ENCODE peak calls at places on chromosomes 4 and X, in seven cellular contexts. A is GM23338, G is PC-3, Z is neural progenitor cell, E is MM.1S, K is HCT116, F is OCI-LY7. I is an unnamed sample.
A peak's percentile ranks its signal among the peaks of the same experiment; 100 is the strongest.

GRCh38 chr4:173506780-173507211 is 23.2 kb downstream of the HAND2 start:
- DNase-seq in G (no peak), Z (peak; percentile 75), A (peak; percentile 44), K (no peak), E (no peak), F (no peak), I (no peak)

GRCh38 chr4:143406523-143406922 is 69.8 kb downstream of the GAB1 start:
- DNase-seq in A (no peak), Z (no peak), K (no peak), F (no peak), E (no peak), G (no peak), I (peak; percentile 68)

GRCh38 chr4:1298461-1298860 is 8.8 kb downstream of the MAEA start:
- DNase-seq in Z (no peak), G (no peak), A (no peak), E (no peak), K (no peak), F (no peak), I (no peak)

GRCh38 chr4:74501579-74501978 is 56.6 kb downstream of the AREG start:
- DNase-seq in A (no peak), E (no peak), F (no peak), K (no peak), G (peak; percentile 78), Z (no peak), I (no peak)

GRCh38 chrX:130083656-130084382 is 26.5 kb downstream of the ELF4 start:
- DNase-seq in Z (no peak), G (no peak), F (peak; percentile 49), K (no peak), A (no peak), E (no peak), I (no peak)

GRCh38 chrX:45351478-45351877 is 150.8 kb upstream of the DIPK2B start:
- DNase-seq in A (no peak), K (no peak), Z (no peak), E (no peak), G (peak; percentile 63), F (no peak), I (no peak)

GRCh38 chr4:150231108-150231770 is 153.0 kb downstream of the DCLK2 start:
- DNase-seq in A (no peak), Z (no peak), K (no peak), G (no peak), E (no peak), F (no peak), I (no peak)

GRCh38 chr4:88659061-88659889 is 38.4 kb downstream of the NAP1L5 start:
- DNase-seq in E (peak; percentile 51), K (peak; percentile 35), A (peak; percentile 81), G (peak; percentile 77), F (peak; percentile 24), Z (peak; percentile 71), I (peak; percentile 79)

GRCh38 chr4:185238261-185238681 is 28.9 kb downstream of the SNX25 start:
- DNase-seq in Z (no peak), K (no peak), F (no peak), G (no peak), E (no peak), A (no peak), I (no peak)

GRCh38 chrX:115023811-115024210 is 6.4 kb upstream of the IL13RA2 start:
- DNase-seq in Z (no peak), E (no peak), A (no peak), F (no peak), G (no peak), K (no peak), I (no peak)

GRCh38 chr4:186201535-186202230 is 10.3 kb downstream of the CYP4V2 start:
- DNase-seq in K (peak; percentile 66), F (peak; percentile 83), Z (peak; percentile 54), E (peak; percentile 89), G (peak; percentile 63), A (peak; percentile 76), I (peak; percentile 64)

GRCh38 chr4:87896020-87896621 is 63.4 kb downstream of the MEPE start:
- DNase-seq in Z (no peak), F (no peak), E (no peak), K (peak; percentile 87), G (peak; percentile 69), A (peak; percentile 64), I (no peak)

GRCh38 chr4:85370400-85371032 is 104.4 kb upstream of the ARHGAP24 start:
- DNase-seq in E (peak; percentile 34), K (peak; percentile 21), G (peak; percentile 49), Z (peak; percentile 67), F (peak; percentile 64), A (peak; percentile 69), I (peak; percentile 58)

GRCh38 chrX:51158261-51158660 is 174.4 kb upstream of the NUDT10 start:
- DNase-seq in K (no peak), E (no peak), A (no peak), Z (no peak), F (no peak), G (no peak), I (no peak)

GRCh38 chr4:28435346-28435745 is 1574.7 kb downstream of the STIM2 start:
- DNase-seq in F (no peak), A (peak; percentile 12), Z (no peak), G (peak; percentile 24), E (no peak), K (no peak), I (peak; percentile 14)

GRCh38 chr4:16597829-16598228 is 300.6 kb downstream of the LDB2 start:
- DNase-seq in Z (peak; percentile 13), K (no peak), E (no peak), G (peak; percentile 31), F (no peak), A (peak; percentile 48), I (peak; percentile 9)

GRCh38 chr4:3700223-3700622 is 66.0 kb upstream of the ADRA2C start:
- DNase-seq in A (no peak), Z (no peak), K (no peak), G (no peak), E (no peak), F (no peak), I (no peak)

GRCh38 chr4:98664959-98665358 is 6.5 kb upstream of the TSPAN5 start:
- DNase-seq in K (no peak), E (no peak), Z (peak; percentile 42), G (no peak), A (peak; percentile 75), F (peak; percentile 52), I (no peak)

GRCh38 chr4:153759407-153760226 is at the start of gene RNF175:
- DNase-seq in K (no peak), F (no peak), E (no peak), A (peak; percentile 87), Z (peak; percentile 66), G (no peak), I (peak; percentile 40)

GRCh38 chr4:1365271-1366178 is 18.5 kb downstream of the UVSSA start:
- DNase-seq in F (no peak), E (no peak), K (no peak), A (peak; percentile 54), G (no peak), Z (no peak), I (no peak)

GRCh38 chr4:169210516-169211108 is 60.1 kb downstream of the SH3RF1 start:
- DNase-seq in G (no peak), F (no peak), Z (no peak), A (no peak), E (peak; percentile 21), K (no peak), I (no peak)

GRCh38 chr4:2834001-2834921 is 9.4 kb upstream of the ADD1 start:
- DNase-seq in G (no peak), Z (no peak), E (no peak), A (no peak), F (no peak), K (no peak), I (peak; percentile 3)

GRCh38 chrX:69182818-69183375 is 17.6 kb upstream of the PJA1 start:
- DNase-seq in K (no peak), G (no peak), E (no peak), Z (no peak), A (no peak), F (no peak), I (no peak)

GRCh38 chr4:57103051-57103450 is 7.1 kb downstream of the IGFBP7 start:
- DNase-seq in A (peak; percentile 20), F (no peak), E (no peak), Z (no peak), G (no peak), K (no peak), I (no peak)

GRCh38 chr4:57099363-57099762 is 10.8 kb downstream of the IGFBP7 start:
- DNase-seq in Z (no peak), K (no peak), E (no peak), G (no peak), A (no peak), F (no peak), I (no peak)

GRCh38 chr4:57100979-57101629 is 9.1 kb downstream of the IGFBP7 start:
- DNase-seq in E (no peak), Z (no peak), G (no peak), F (no peak), K (no peak), A (no peak), I (no peak)

GRCh38 chr4:57104706-57105560 is 5.3 kb downstream of the IGFBP7 start:
- DNase-seq in G (no peak), F (no peak), K (no peak), Z (no peak), A (no peak), E (no peak), I (no peak)

GRCh38 chr4:57102050-57102564 is 8.1 kb downstream of the IGFBP7 start:
- DNase-seq in G (peak; percentile 24), K (no peak), Z (no peak), E (no peak), A (no peak), F (no peak), I (no peak)
- TF ChIP-seq EZH2phosphoT487 in G (no peak), K (no peak), Z (no peak), E (no peak), A (no peak), F (no peak), I (no peak)

GRCh38 chrX:133689997-133690599 is 274.8 kb upstream of the GPC4 start:
- DNase-seq in K (no peak), A (no peak), F (no peak), G (no peak), Z (no peak), E (no peak), I (no peak)
- TF ChIP-seq CTCF in K (no peak), A (no peak), F (no peak), G (no peak), Z (no peak), E (no peak), I (no peak)

DNA sequence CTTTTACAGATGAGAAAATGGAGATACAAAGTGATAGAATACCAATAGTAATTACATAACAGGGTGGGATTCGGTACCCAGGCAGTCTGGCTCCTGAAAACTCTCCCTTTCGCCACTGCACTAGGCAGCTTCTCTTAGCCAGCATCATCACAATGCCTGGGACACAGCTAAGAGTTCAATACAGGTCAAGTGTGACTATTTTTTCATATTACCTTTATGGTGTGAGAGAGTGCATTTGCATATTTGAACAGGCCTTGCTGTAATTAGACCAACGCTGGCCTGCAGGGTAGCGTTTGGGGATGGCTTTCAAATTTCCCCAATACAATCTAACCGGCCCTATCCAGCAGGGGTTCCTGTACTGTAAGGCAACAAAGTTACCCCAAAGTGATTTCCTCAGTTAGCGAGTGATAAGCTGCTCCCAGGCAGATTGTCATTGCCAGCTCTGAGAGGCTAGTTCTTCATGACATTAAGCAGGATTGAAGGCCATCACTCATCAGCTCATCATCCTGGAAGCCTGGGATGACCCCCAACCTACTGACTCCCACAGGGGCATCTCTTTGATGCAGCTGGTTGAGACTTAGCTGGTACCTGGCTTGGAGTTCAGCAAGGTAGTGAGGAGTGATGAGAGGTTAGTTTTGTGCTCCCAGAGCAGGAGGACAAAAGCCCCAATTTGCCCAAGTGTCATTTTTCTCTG is 836.8 kb upstream of the LCORL start:
- DNase-seq in F (no peak), E (no peak), Z (no peak), G (no peak), K (no peak), A (no peak), I (no peak)
- TF ChIP-seq EZH2phosphoT487 in F (no peak), E (no peak), Z (no peak), G (no peak), K (no peak), A (no peak), I (no peak)

GRCh38 chr4:183602444-183603102 is 56.4 kb downstream of the RWDD4 start:
- DNase-seq in Z (no peak), A (peak; percentile 46), E (no peak), F (no peak), G (no peak), K (no peak), I (no peak)
- TF ChIP-seq CTCF in Z (peak; percentile 43), A (peak; percentile 57), E (no peak), F (peak; percentile 50), G (peak; percentile 47), K (peak; percentile 15), I (peak; percentile 50)